ENCODE peak calls at places on chromosomes 6 and 20, in four cellular contexts. I, D, N and F are unnamed samples.

GRCh38 chr6:15358579-15359327 is 112.9 kb downstream of the JARID2 start:
- DNase-seq in I (peak; percentile 66), D (no peak), N (no peak), F (no peak)

GRCh38 chr20:24718277-24718676 is 230.8 kb upstream of the CST7 start:
- DNase-seq in I (no peak), D (no peak), N (no peak), F (no peak)

GRCh38 chr20:49699200-49699992 is 14.3 kb downstream of the B4GALT5 start:
- DNase-seq in I (no peak), D (peak; percentile 58), N (no peak), F (no peak)

GRCh38 chr6:36964349-36964748 is 9.8 kb downstream of the PI16 start:
- DNase-seq in I (no peak), D (no peak), N (no peak), F (no peak)

GRCh38 chr6:56255370-56255769 is 8.0 kb upstream of the COL21A1 start:
- DNase-seq in I (no peak), D (no peak), N (no peak), F (no peak)

GRCh38 chr20:52160049-52160448 is 31.5 kb downstream of the ZFP64 start:
- DNase-seq in I (no peak), D (no peak), N (no peak), F (no peak)

GRCh38 chr20:15236812-15237211 is 899.4 kb upstream of the FLRT3 start:
- DNase-seq in I (peak; percentile 79), D (peak; percentile 36), N (no peak), F (no peak)

GRCh38 chr6:89768324-89768723 is 51.3 kb downstream of the MDN1 start:
- DNase-seq in I (no peak), D (no peak), N (no peak), F (no peak)

GRCh38 chr6:38067263-38067980 is 247.9 kb downstream of the ZFAND3 start:
- DNase-seq in I (no peak), D (no peak), N (no peak), F (no peak)

GRCh38 chr6:105077592-105078463 is 102.0 kb downstream of the POPDC3 start:
- DNase-seq in I (peak; percentile 61), D (peak; percentile 40), N (no peak), F (no peak)

GRCh38 chr6:168404560-168404959 is 36.4 kb upstream of the SMOC2 start:
- DNase-seq in I (no peak), D (no peak), N (no peak), F (no peak)

GRCh38 chr6:94636780-94637385 is 940.5 kb upstream of the MANEA start:
- DNase-seq in I (peak; percentile 49), D (no peak), N (no peak), F (no peak)

GRCh38 chr20:19975436-19975799 is 41.7 kb upstream of the NAA20 start:
- DNase-seq in I (no peak), D (no peak), N (no peak), F (no peak)

GRCh38 chr6:169975286-169975685 is 223.9 kb downstream of the ERMARD start:
- DNase-seq in I (no peak), D (no peak), N (no peak), F (no peak)

GRCh38 chr6:31576897-31577341 is 1.6 kb downstream of the TNF start:
- DNase-seq in I (peak; percentile 84), D (no peak), N (no peak), F (no peak)

GRCh38 chr20:57456116-57456515 is 64.9 kb downstream of the RBM38 start:
- DNase-seq in I (no peak), D (no peak), N (no peak), F (no peak)

GRCh38 chr20:40687384-40688128 is 1.5 kb downstream of the MAFB start:
- DNase-seq in I (no peak), D (no peak), N (peak; percentile 79), F (no peak)

GRCh38 chr6:10141756-10142443 is 273.0 kb downstream of the TFAP2A start:
- DNase-seq in I (no peak), D (no peak), N (no peak), F (no peak)

GRCh38 chr20:47661714-47662113 is 123.6 kb downstream of the SULF2 start:
- DNase-seq in I (no peak), D (no peak), N (no peak), F (no peak)

GRCh38 chr6:163435013-163435412 is 20.5 kb downstream of the QKI start:
- DNase-seq in I (no peak), D (no peak), N (no peak), F (no peak)

GRCh38 chr6:66735106-66735890 is 1028.3 kb upstream of the EYS start:
- DNase-seq in I (peak; percentile 11), D (no peak), N (no peak), F (no peak)

GRCh38 chr6:33697845-33698244 is 13.7 kb downstream of the UQCC2 start:
- DNase-seq in I (no peak), D (no peak), N (no peak), F (no peak)
- TF ChIP-seq CTCF in I (no peak), D (no peak), N (no peak), F (no peak)

GRCh38 chr6:118263929-118264486 is 284.1 kb upstream of the PLN start:
- DNase-seq in I (peak; percentile 53), D (peak; percentile 16), N (no peak), F (no peak)
- TF ChIP-seq CTCF in I (peak; percentile 19), D (peak; percentile 21), N (no peak), F (peak; percentile 75)

DNA sequence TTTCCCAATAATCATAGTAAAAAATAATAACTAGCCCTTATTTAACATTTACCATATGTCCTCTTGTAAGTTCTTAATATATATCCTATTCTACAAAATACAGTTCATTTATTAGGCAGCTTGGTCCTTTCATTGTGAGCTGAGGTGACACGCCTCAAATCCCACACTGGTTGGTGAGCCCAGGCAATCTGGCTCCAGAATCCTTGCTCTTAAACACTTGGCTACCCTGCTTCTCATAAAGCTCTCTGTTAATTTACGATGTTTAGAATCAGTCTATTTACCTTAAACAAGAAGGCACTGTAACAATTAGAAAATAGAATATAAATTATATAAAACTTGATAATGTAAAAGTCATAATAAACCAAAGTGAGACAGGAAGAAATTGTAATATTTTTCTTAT is 2.5 kb downstream of the EPM2A start:
- DNase-seq in I (peak; percentile 17), D (no peak), N (no peak), F (no peak)
- TF ChIP-seq CTCF in I (no peak), D (no peak), N (no peak), F (no peak)

GRCh38 chr20:44463466-44463865 is 12.2 kb upstream of the TTPAL start:
- DNase-seq in I (no peak), D (no peak), N (no peak), F (no peak)

GRCh38 chr20:44461142-44461802 is 14.4 kb upstream of the TTPAL start:
- DNase-seq in I (no peak), D (no peak), N (no peak), F (no peak)

GRCh38 chr20:44461803-44462174 is 13.9 kb upstream of the TTPAL start:
- DNase-seq in I (no peak), D (no peak), N (no peak), F (no peak)

GRCh38 chr20:44464514-44464913 is 11.2 kb upstream of the TTPAL start:
- DNase-seq in I (no peak), D (no peak), N (no peak), F (no peak)

DNA sequence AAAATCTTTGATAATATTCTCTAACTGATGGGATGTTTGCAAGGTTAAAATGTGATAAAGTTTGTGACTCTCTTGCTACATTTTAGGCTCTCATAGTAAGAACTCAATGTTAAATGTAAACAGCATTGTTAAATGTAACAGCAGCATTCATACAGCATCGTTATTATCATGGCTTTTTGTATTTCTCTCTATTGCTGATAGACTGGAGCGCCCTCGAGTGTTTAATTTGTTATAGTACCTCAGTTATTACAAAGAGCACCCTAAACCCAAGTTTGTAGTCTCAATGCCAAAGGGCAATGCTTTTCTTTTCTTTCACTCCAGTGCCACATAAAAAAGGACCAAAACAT is 14.9 kb upstream of the TTPAL start:
- DNase-seq in I (peak; percentile 58), D (peak; percentile 45), N (no peak), F (no peak)
- TF ChIP-seq CTCF in I (peak; percentile 46), D (no peak), N (no peak), F (peak; percentile 57)

GRCh38 chr20:6384956-6385355 is 262.1 kb upstream of the FERMT1 start:
- DNase-seq in I (peak; percentile 52), D (no peak), N (no peak), F (no peak)

GRCh38 chr20:6384368-6384767 is 261.5 kb upstream of the FERMT1 start:
- DNase-seq in I (no peak), D (no peak), N (no peak), F (no peak)

DNA sequence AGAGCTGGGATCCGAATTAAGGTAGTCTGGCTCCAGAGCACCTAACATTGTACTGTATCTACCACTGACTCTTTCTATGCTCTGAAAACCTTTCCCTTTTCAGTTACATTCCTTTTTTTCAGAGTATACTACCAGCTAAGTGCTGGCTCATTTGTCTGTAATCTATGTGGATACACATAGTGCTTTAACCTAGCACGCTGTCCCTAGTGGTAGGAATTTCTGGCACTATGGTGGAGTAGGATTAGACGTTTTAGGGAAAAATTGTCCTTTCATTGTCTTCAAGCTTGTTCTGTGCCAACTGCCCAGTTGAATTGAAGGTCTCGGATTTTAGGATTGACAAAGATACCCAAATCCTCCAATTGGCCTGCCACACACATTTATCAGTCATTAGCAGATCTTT is 259.1 kb upstream of the FERMT1 start:
- DNase-seq in I (no peak), D (no peak), N (no peak), F (no peak)
- TF ChIP-seq CTCF in I (no peak), D (no peak), N (no peak), F (peak; percentile 75)

GRCh38 chr6:144548525-144548924 is 263.4 kb downstream of the UTRN start:
- DNase-seq in I (no peak), D (no peak), N (no peak), F (no peak)
- TF ChIP-seq CTCF in I (no peak), D (no peak), N (no peak), F (no peak)

GRCh38 chr20:37693629-37694626 is at the start of gene CTNNBL1:
- DNase-seq in I (peak; percentile 98), D (peak; percentile 95), N (peak; percentile 97), F (peak; percentile 96)
- TF ChIP-seq CTCF in I (no peak), D (no peak), N (no peak), F (no peak)